ENCODE peak calls at places on chromosomes 6 and 20, in nine cellular contexts. L, W, E, U, R, S, X, O and F are unnamed samples.

GRCh38 chr6:123771126-123771525 is 32.5 kb upstream of the NKAIN2 start:
- DNase-seq in L (no peak), W (no peak), E (no peak), U (no peak), R (no peak), S (no peak), X (no peak), O (no peak), F (no peak)

GRCh38 chr6:118410001-118410400 is 138.1 kb upstream of the PLN start:
- DNase-seq in L (no peak), W (no peak), E (no peak), U (no peak), R (no peak), S (no peak), X (no peak), O (no peak), F (no peak)

GRCh38 chr20:44717986-44718385 is 2.8 kb downstream of the CCN5 start:
- DNase-seq in L (no peak), W (no peak), E (no peak), U (no peak), R (no peak), S (no peak), X (no peak), O (peak; percentile 63), F (no peak)

GRCh38 chr20:14142171-14142570 is 146.9 kb downstream of the MACROD2 start:
- DNase-seq in L (peak; percentile 75), W (peak; percentile 19), E (peak; percentile 64), U (no peak), R (peak; percentile 26), S (peak; percentile 18), X (no peak), O (peak; percentile 84), F (no peak)

GRCh38 chr6:170026272-170027110 is 264.4 kb downstream of the DLL1 start:
- DNase-seq in L (peak; percentile 75), W (no peak), E (no peak), U (no peak), R (no peak), S (no peak), X (peak; percentile 75), O (peak; percentile 78), F (no peak)

GRCh38 chr6:33375143-33375649 is 16.4 kb upstream of the KIFC1 start:
- DNase-seq in L (no peak), W (no peak), E (peak; percentile 61), U (no peak), R (no peak), S (peak; percentile 78), X (peak; percentile 85), O (no peak), F (peak; percentile 74)

GRCh38 chr6:73803562-73804221 is 107.7 kb downstream of the CD109 start:
- DNase-seq in L (peak; percentile 42), W (no peak), E (peak; percentile 88), U (no peak), R (no peak), S (no peak), X (no peak), O (peak; percentile 70), F (peak; percentile 43)

GRCh38 chr6:140812636-140813035 is 1320.1 kb upstream of the GJE1 start:
- DNase-seq in L (no peak), W (no peak), E (no peak), U (no peak), R (no peak), S (no peak), X (no peak), O (no peak), F (no peak)

GRCh38 chr20:34676642-34677373 is at the start of gene PIGU:
- DNase-seq in L (peak; percentile 99), W (peak; percentile 97), E (peak; percentile 94), U (peak; percentile 91), R (peak; percentile 94), S (peak; percentile 94), X (peak; percentile 95), O (peak; percentile 93), F (peak; percentile 98)

GRCh38 chr6:44627091-44627878 is 239.8 kb downstream of the CDC5L start:
- DNase-seq in L (peak; percentile 35), W (no peak), E (no peak), U (no peak), R (peak; percentile 51), S (no peak), X (no peak), O (peak; percentile 60), F (peak; percentile 62)

GRCh38 chr20:38393259-38393658 is 41.9 kb downstream of the SNHG17 start:
- DNase-seq in L (no peak), W (no peak), E (no peak), U (no peak), R (no peak), S (no peak), X (no peak), O (no peak), F (no peak)

GRCh38 chr6:163943647-163944395 is 529.3 kb downstream of the QKI start:
- DNase-seq in L (no peak), W (peak; percentile 86), E (peak; percentile 19), U (no peak), R (peak; percentile 65), S (peak; percentile 58), X (no peak), O (peak; percentile 85), F (peak; percentile 61)

GRCh38 chr20:4158466-4159050 is 143.2 kb upstream of the RNF24 start:
- DNase-seq in L (no peak), W (no peak), E (no peak), U (no peak), R (no peak), S (no peak), X (no peak), O (no peak), F (peak; percentile 28)

GRCh38 chr6:160391419-160392116 is 43.4 kb downstream of the SLC22A3 start:
- DNase-seq in L (peak; percentile 90), W (no peak), E (peak; percentile 40), U (no peak), R (no peak), S (no peak), X (no peak), O (no peak), F (no peak)

GRCh38 chr6:131083687-131084086 is 20.6 kb upstream of the EPB41L2 start:
- DNase-seq in L (no peak), W (no peak), E (no peak), U (no peak), R (no peak), S (no peak), X (no peak), O (no peak), F (no peak)

GRCh38 chr6:35687658-35688604 is 784 bp downstream of the FKBP5 start:
- DNase-seq in L (peak; percentile 82), W (peak; percentile 21), E (peak; percentile 46), U (peak; percentile 37), R (no peak), S (peak; percentile 30), X (peak; percentile 89), O (peak; percentile 69), F (peak; percentile 77)

GRCh38 chr20:58140787-58141396 is 87.6 kb downstream of the ANKRD60 start:
- DNase-seq in L (no peak), W (no peak), E (no peak), U (no peak), R (no peak), S (no peak), X (peak; percentile 20), O (no peak), F (no peak)

GRCh38 chr6:51654647-51655046 is 432.8 kb downstream of the PKHD1 start:
- DNase-seq in L (no peak), W (no peak), E (no peak), U (no peak), R (no peak), S (no peak), X (no peak), O (no peak), F (no peak)

GRCh38 chr6:39377530-39377929 is 55.0 kb upstream of the KCNK16 start:
- DNase-seq in L (peak; percentile 51), W (peak; percentile 83), E (peak; percentile 66), U (no peak), R (peak; percentile 48), S (peak; percentile 71), X (no peak), O (peak; percentile 84), F (peak; percentile 46)

GRCh38 chr20:3248167-3248992 is 9.4 kb upstream of the SLC4A11 start:
- DNase-seq in L (no peak), W (no peak), E (no peak), U (no peak), R (no peak), S (peak; percentile 24), X (no peak), O (peak; percentile 73), F (peak; percentile 72)

GRCh38 chr20:60352017-60352416 is 393.8 kb downstream of the CDH26 start:
- DNase-seq in L (no peak), W (no peak), E (no peak), U (no peak), R (no peak), S (no peak), X (no peak), O (no peak), F (no peak)

GRCh38 chr20:35003211-35004031 is 47.8 kb downstream of the MYH7B start:
- DNase-seq in L (no peak), W (no peak), E (no peak), U (no peak), R (no peak), S (no peak), X (no peak), O (no peak), F (peak; percentile 40)

GRCh38 chr6:34689742-34690141 is 6.8 kb downstream of the ILRUN start:
- DNase-seq in L (no peak), W (no peak), E (no peak), U (no peak), R (no peak), S (no peak), X (no peak), O (no peak), F (no peak)

GRCh38 chr20:13260620-13261279 is 39.7 kb downstream of the ISM1 start:
- DNase-seq in L (no peak), W (no peak), E (no peak), U (no peak), R (no peak), S (no peak), X (no peak), O (no peak), F (no peak)

GRCh38 chr6:1131285-1132079 is 180.4 kb upstream of the FOXQ1 start:
- DNase-seq in L (peak; percentile 65), W (no peak), E (peak; percentile 91), U (no peak), R (no peak), S (peak; percentile 38), X (no peak), O (no peak), F (no peak)

GRCh38 chr6:108621117-108621516 is 60.4 kb downstream of the FOXO3 start:
- DNase-seq in L (no peak), W (no peak), E (peak; percentile 77), U (no peak), R (peak; percentile 17), S (no peak), X (no peak), O (no peak), F (peak; percentile 46)

GRCh38 chr6:72621243-72622093 is at the start of gene KCNQ5:
- DNase-seq in L (no peak), W (peak; percentile 28), E (no peak), U (peak; percentile 51), R (no peak), S (no peak), X (no peak), O (peak; percentile 71), F (no peak)

GRCh38 chr20:460707-461106 is 1.6 kb downstream of the TBC1D20 start:
- DNase-seq in L (no peak), W (no peak), E (no peak), U (no peak), R (no peak), S (no peak), X (no peak), O (no peak), F (no peak)

GRCh38 chr6:44162876-44163625 is 4.4 kb downstream of the CAPN11 start:
- DNase-seq in L (no peak), W (no peak), E (peak; percentile 31), U (no peak), R (no peak), S (no peak), X (no peak), O (no peak), F (no peak)